ENCODE peak calls at places on chromosomes 6 and 20, in ten cellular contexts. F is BJ, I is Daoy, R is lower lobe of right lung, D is fibroblast of lung, U is GM12865, X is HEK293T, Y is T-helper 9 cell, J is NCI-H748 treated with DMSO at 0.1 percent for 48 hours, L is hippocampal formation. V is an unnamed sample.

GRCh38 chr6:53861543-53861942 is 66.7 kb downstream of the LRRC1 start:
- DNase-seq in J (no peak), I (no peak), Y (no peak), X (no peak), D (peak; percentile 20), U (no peak), L (no peak), F (no peak), R (no peak), V (no peak)

GRCh38 chr20:19961298-19961697 is 55.9 kb upstream of the NAA20 start:
- DNase-seq in I (no peak), U (no peak), D (no peak), J (no peak), Y (no peak), F (no peak), R (no peak), L (no peak), X (no peak), V (peak; percentile 45)

GRCh38 chr6:28977351-28978136 is 27.6 kb downstream of the ZNF311 start:
- DNase-seq in X (no peak), D (peak; percentile 56), I (peak; percentile 59), F (no peak), J (no peak), L (no peak), R (peak; percentile 61), U (peak; percentile 25), Y (no peak), V (peak; percentile 46)

GRCh38 chr6:38933426-38933825 is 115.2 kb upstream of the GLP1R start:
- DNase-seq in U (peak; percentile 1), Y (no peak), R (no peak), L (no peak), I (peak; percentile 40), X (peak; percentile 22), J (no peak), F (no peak), D (no peak), V (no peak)

GRCh38 chr20:41365785-41366545 is 653 bp downstream of the EMILIN3 start:
- DNase-seq in F (no peak), L (no peak), I (no peak), X (peak; percentile 47), U (no peak), R (no peak), Y (no peak), D (no peak), J (no peak), V (peak; percentile 69)

GRCh38 chr6:162875070-162875469 is 147.3 kb downstream of the PACRG start:
- DNase-seq in J (no peak), D (no peak), L (no peak), F (no peak), I (no peak), U (no peak), X (no peak), Y (no peak), R (no peak), V (no peak)

GRCh38 chr20:34042286-34042685 is 48.6 kb downstream of the RALY start:
- DNase-seq in U (no peak), X (no peak), R (no peak), I (no peak), L (no peak), J (no peak), D (no peak), Y (no peak), F (no peak), V (no peak)

GRCh38 chr6:42199106-42199981 is 4.6 kb upstream of the GUCA1B start:
- DNase-seq in D (peak; percentile 82), L (no peak), F (no peak), Y (no peak), U (peak; percentile 28), R (no peak), J (no peak), X (no peak), I (peak; percentile 83), V (no peak)

GRCh38 chr20:3559637-3560036 is 88.8 kb downstream of the ATRN start:
- DNase-seq in U (no peak), J (no peak), L (no peak), R (no peak), F (no peak), I (no peak), D (no peak), X (no peak), Y (no peak), V (no peak)

GRCh38 chr20:34143951-34144350 is 31.9 kb upstream of the EIF2S2 start:
- DNase-seq in F (no peak), J (no peak), U (no peak), I (peak; percentile 15), R (no peak), L (no peak), D (peak; percentile 32), Y (no peak), X (no peak), V (no peak)

GRCh38 chr20:60695223-60695622 is 556.8 kb upstream of the CDH4 start:
- DNase-seq in X (no peak), Y (no peak), F (no peak), I (peak; percentile 78), D (peak; percentile 97), L (no peak), J (no peak), R (no peak), U (no peak), V (no peak)

GRCh38 chr20:35690265-35690664 is 8.9 kb downstream of the NFS1 start:
- DNase-seq in U (no peak), F (no peak), I (no peak), X (no peak), L (no peak), Y (no peak), D (no peak), J (no peak), R (no peak), V (no peak)

GRCh38 chr6:80608881-80609280 is 502.4 kb downstream of the BCKDHB start:
- DNase-seq in D (peak; percentile 69), J (no peak), Y (no peak), F (no peak), U (no peak), X (no peak), R (no peak), I (peak; percentile 13), L (no peak), V (no peak)

GRCh38 chr20:47784256-47784598 is 1.1 kb downstream of the SULF2 start:
- DNase-seq in Y (no peak), R (no peak), X (no peak), D (no peak), F (no peak), L (no peak), U (no peak), I (no peak), J (peak; percentile 29), V (no peak)

GRCh38 chr20:25238319-25239037 is 9.4 kb upstream of the PYGB start:
- DNase-seq in Y (no peak), U (no peak), I (peak; percentile 59), J (no peak), R (no peak), L (no peak), D (peak; percentile 65), X (no peak), F (no peak), V (no peak)

GRCh38 chr20:47438464-47439381 is 63.0 kb upstream of the NCOA3 start:
- DNase-seq in Y (no peak), F (no peak), U (peak; percentile 95), R (no peak), D (peak; percentile 61), L (no peak), I (peak; percentile 18), X (peak; percentile 32), J (no peak), V (peak; percentile 61)

GRCh38 chr20:23362392-23363256 is 642 bp downstream of the GZF1 start:
- DNase-seq in F (no peak), J (peak; percentile 52), D (peak; percentile 34), X (peak; percentile 18), U (peak; percentile 57), R (peak; percentile 80), Y (no peak), I (peak; percentile 29), L (peak; percentile 47), V (peak; percentile 35)

GRCh38 chr6:11835065-11835464 is 56.5 kb upstream of the ADTRP start:
- DNase-seq in X (no peak), F (no peak), J (no peak), R (no peak), U (peak; percentile 45), Y (no peak), I (no peak), L (no peak), D (no peak), V (no peak)

GRCh38 chr6:81859884-81860283 is 107.4 kb upstream of the TENT5A start:
- DNase-seq in R (no peak), J (no peak), D (peak; percentile 47), F (no peak), L (no peak), Y (no peak), X (no peak), U (no peak), I (no peak), V (no peak)

GRCh38 chr6:51654647-51655046 is 432.8 kb downstream of the PKHD1 start:
- DNase-seq in I (no peak), J (no peak), D (no peak), F (no peak), R (no peak), L (no peak), Y (no peak), U (no peak), X (no peak), V (no peak)

GRCh38 chr6:41602864-41603608 is 35.2 kb upstream of the MDFI start:
- DNase-seq in L (peak; percentile 75), J (peak; percentile 70), D (peak; percentile 79), R (peak; percentile 81), F (no peak), U (peak; percentile 88), X (peak; percentile 86), I (peak; percentile 88), Y (peak; percentile 58), V (peak; percentile 83)

GRCh38 chr6:135325624-135326424 is 144.7 kb downstream of the MYB start:
- DNase-seq in F (no peak), D (no peak), J (no peak), U (no peak), Y (no peak), I (no peak), R (no peak), X (no peak), L (no peak), V (no peak)

GRCh38 chr6:143108278-143108677 is 47.6 kb downstream of the AIG1 start:
- DNase-seq in D (peak; percentile 40), I (no peak), L (no peak), J (no peak), F (no peak), R (no peak), X (no peak), U (no peak), Y (no peak), V (no peak)

GRCh38 chr6:110421749-110422443 is 6.5 kb upstream of the DDO start:
- DNase-seq in Y (no peak), D (no peak), L (no peak), U (peak; percentile 10), F (no peak), R (no peak), X (no peak), I (no peak), J (no peak), V (no peak)

GRCh38 chr6:17885079-17885478 is 102.4 kb downstream of the KIF13A start:
- DNase-seq in J (no peak), F (no peak), L (no peak), R (no peak), D (peak; percentile 34), U (no peak), Y (no peak), I (no peak), X (no peak), V (no peak)

GRCh38 chr6:151616091-151616513 is 122.3 kb downstream of the CCDC170 start:
- DNase-seq in Y (no peak), J (no peak), F (no peak), I (no peak), U (no peak), D (no peak), X (no peak), L (no peak), R (no peak), V (no peak)

GRCh38 chr6:5752282-5752681 is 254.4 kb downstream of the NRN1 start:
- DNase-seq in R (no peak), F (no peak), I (peak; percentile 89), L (no peak), Y (no peak), J (no peak), U (no peak), X (no peak), D (peak; percentile 92), V (peak; percentile 45)

GRCh38 chr20:57250607-57251343 is 15.7 kb downstream of the BMP7 start:
- DNase-seq in U (peak; percentile 18), L (no peak), D (peak; percentile 2), R (no peak), J (no peak), F (no peak), X (no peak), Y (no peak), I (peak; percentile 66), V (no peak)